ENCODE peak calls at places on chromosomes 4 and X, in nine cellular contexts. Y, K, B, O, V, G, F, W and H are unnamed samples.

GRCh38 chr4:15906024-15906443 is 32.5 kb downstream of the FGFBP1 start:
- DNase-seq in Y (no peak), K (no peak), B (peak; percentile 24), O (peak; percentile 14), V (no peak), G (no peak), F (no peak), W (peak; percentile 91), H (no peak)

GRCh38 chr4:183250831-183251230 is 69.2 kb downstream of the CLDN22 start:
- DNase-seq in Y (no peak), K (no peak), B (no peak), O (no peak), V (no peak), G (no peak), F (no peak), W (no peak), H (no peak)

GRCh38 chr4:174757736-174758135 is 71.3 kb downstream of the GLRA3 start:
- DNase-seq in Y (no peak), K (no peak), B (no peak), O (no peak), V (no peak), G (no peak), F (no peak), W (no peak), H (peak; percentile 7)

GRCh38 chr4:57131849-57132745 is 21.9 kb upstream of the IGFBP7 start:
- DNase-seq in Y (no peak), K (no peak), B (peak; percentile 15), O (peak; percentile 39), V (no peak), G (no peak), F (no peak), W (peak; percentile 3), H (no peak)

GRCh38 chrX:117607571-117607970 is 509.0 kb downstream of the KLHL13 start:
- DNase-seq in Y (no peak), K (no peak), B (no peak), O (no peak), V (no peak), G (no peak), F (no peak), W (no peak), H (no peak)

GRCh38 chrX:38975368-38975767 is 174.1 kb downstream of the MID1IP1 start:
- DNase-seq in Y (peak; percentile 57), K (no peak), B (no peak), O (peak; percentile 18), V (no peak), G (no peak), F (no peak), W (no peak), H (no peak)

GRCh38 chr4:25029479-25030282 is 1.1 kb downstream of the LGI2 start:
- DNase-seq in Y (no peak), K (peak; percentile 17), B (no peak), O (no peak), V (no peak), G (no peak), F (no peak), W (no peak), H (no peak)

GRCh38 chr4:4383085-4383484 is 3.8 kb upstream of the NSG1 start:
- DNase-seq in Y (no peak), K (no peak), B (no peak), O (no peak), V (no peak), G (no peak), F (no peak), W (no peak), H (no peak)

GRCh38 chr4:1630266-1630665 is 53.8 kb downstream of the FAM53A start:
- DNase-seq in Y (no peak), K (no peak), B (no peak), O (no peak), V (no peak), G (no peak), F (no peak), W (no peak), H (no peak)

GRCh38 chrX:9273744-9274143 is 191.1 kb upstream of the TBL1X start:
- DNase-seq in Y (no peak), K (no peak), B (no peak), O (no peak), V (no peak), G (no peak), F (no peak), W (no peak), H (no peak)

GRCh38 chrX:14013074-14013473 is 16.6 kb downstream of the GEMIN8 start:
- DNase-seq in Y (peak; percentile 42), K (no peak), B (no peak), O (no peak), V (peak; percentile 59), G (no peak), F (no peak), W (no peak), H (no peak)

GRCh38 chrX:1661048-1661921 is 46.4 kb downstream of the ASMT start:
- DNase-seq in Y (no peak), K (peak; percentile 92), B (no peak), O (no peak), V (no peak), G (peak; percentile 21), F (peak; percentile 79), W (no peak), H (peak; percentile 17)

GRCh38 chr4:123547167-123547817 is 150.7 kb downstream of the SPRY1 start:
- DNase-seq in Y (no peak), K (no peak), B (no peak), O (no peak), V (no peak), G (no peak), F (peak; percentile 22), W (peak; percentile 88), H (peak; percentile 67)

GRCh38 chr4:83646538-83646937 is 110.6 kb downstream of the GPAT3 start:
- DNase-seq in Y (no peak), K (no peak), B (peak; percentile 18), O (peak; percentile 14), V (no peak), G (no peak), F (no peak), W (no peak), H (no peak)

GRCh38 chr4:10623241-10623640 is 61.3 kb downstream of the CLNK start:
- DNase-seq in Y (peak; percentile 19), K (no peak), B (no peak), O (no peak), V (no peak), G (no peak), F (no peak), W (no peak), H (no peak)

GRCh38 chr4:10623862-10624261 is 60.7 kb downstream of the CLNK start:
- DNase-seq in Y (no peak), K (no peak), B (no peak), O (no peak), V (no peak), G (no peak), F (no peak), W (no peak), H (no peak)

GRCh38 chr4:10620935-10621488 is 63.6 kb downstream of the CLNK start:
- DNase-seq in Y (no peak), K (no peak), B (no peak), O (no peak), V (no peak), G (no peak), F (no peak), W (no peak), H (no peak)

GRCh38 chr4:10625130-10625529 is 59.4 kb downstream of the CLNK start:
- DNase-seq in Y (no peak), K (no peak), B (no peak), O (no peak), V (no peak), G (no peak), F (no peak), W (no peak), H (no peak)

GRCh38 chr4:10622728-10623127 is 61.8 kb downstream of the CLNK start:
- DNase-seq in Y (no peak), K (peak; percentile 60), B (peak; percentile 27), O (peak; percentile 39), V (no peak), G (no peak), F (no peak), W (no peak), H (no peak)
- TF ChIP-seq CTCF in Y (peak; percentile 27), K (peak; percentile 76), B (peak; percentile 51), O (peak; percentile 54), V (no peak), G (no peak), F (no peak), W (no peak), H (no peak)

DNA sequence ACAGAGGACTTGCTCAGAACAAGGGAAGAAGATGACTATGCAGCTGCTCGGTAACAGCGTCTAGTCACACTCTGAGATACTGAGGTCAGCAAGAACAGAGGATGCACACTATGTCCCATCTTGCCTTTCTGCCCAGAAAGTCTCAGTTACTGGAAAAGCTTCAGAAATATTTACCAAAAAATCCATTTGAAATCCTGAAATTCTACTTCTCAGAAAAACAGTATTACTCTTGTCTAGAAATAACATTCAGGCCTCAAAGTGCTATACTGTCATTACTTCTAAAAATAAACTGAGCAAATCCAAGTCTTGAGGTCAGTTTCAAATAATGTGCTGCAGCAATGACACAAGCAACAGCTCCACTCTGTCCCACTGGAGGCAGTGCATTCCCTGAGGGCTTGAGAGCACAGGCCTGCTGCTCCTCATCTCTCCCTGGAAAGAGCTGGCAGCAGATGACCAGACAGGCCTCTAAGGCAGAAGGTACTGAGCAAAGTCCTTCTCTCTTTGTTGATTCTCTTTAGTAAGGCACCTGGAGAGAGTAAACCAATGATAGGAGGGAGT is 76.9 kb downstream of the CAMK2D start:
- DNase-seq in Y (peak; percentile 56), K (no peak), B (peak; percentile 75), O (peak; percentile 52), V (peak; percentile 27), G (peak; percentile 86), F (peak; percentile 73), W (no peak), H (no peak)
- TF ChIP-seq CTCF in Y (peak; percentile 53), K (peak; percentile 12), B (peak; percentile 18), O (peak; percentile 41), V (peak; percentile 45), G (peak; percentile 37), F (no peak), W (no peak), H (no peak)

DNA sequence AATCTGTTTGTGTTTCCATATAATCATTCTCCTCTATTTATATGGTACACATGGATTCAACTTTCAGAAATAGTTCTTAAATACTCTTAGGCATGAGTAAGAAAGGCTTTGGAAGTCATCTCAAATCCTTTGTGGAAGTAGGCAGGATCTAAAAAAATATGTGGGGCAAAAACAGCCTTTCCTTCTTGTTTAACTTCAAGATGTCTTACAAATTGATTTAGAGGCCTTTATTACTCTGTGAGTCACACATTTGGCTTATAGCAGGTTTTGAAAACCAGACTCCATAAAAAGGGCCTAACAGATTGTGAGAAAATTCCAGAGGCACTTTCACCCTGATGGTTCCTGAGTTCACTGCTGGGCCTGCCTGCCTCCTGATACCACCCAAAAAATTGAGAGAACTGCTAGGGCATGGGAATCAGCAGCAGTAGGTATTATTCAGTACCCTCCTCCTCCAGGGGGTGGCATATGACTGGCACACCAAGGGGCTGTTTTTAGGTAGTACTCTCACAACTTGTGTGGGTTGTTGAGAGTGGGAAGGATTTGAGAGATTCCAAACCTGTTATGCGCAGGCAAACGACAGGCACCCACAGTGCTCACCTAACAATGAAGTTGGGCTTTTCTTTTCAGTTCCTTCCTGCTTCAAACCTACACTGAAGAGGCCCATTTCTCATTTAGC is 162.7 kb upstream of the MBNL3 start:
- DNase-seq in Y (peak; percentile 5), K (no peak), B (no peak), O (no peak), V (peak; percentile 38), G (no peak), F (no peak), W (peak; percentile 2), H (no peak)
- TF ChIP-seq CTCF in Y (no peak), K (no peak), B (peak; percentile 3), O (no peak), V (no peak), G (no peak), F (no peak), W (no peak), H (peak; percentile 20)

GRCh38 chr4:67549123-67549522 is 3.8 kb upstream of the CENPC start:
- DNase-seq in Y (peak; percentile 46), K (peak; percentile 26), B (peak; percentile 40), O (peak; percentile 62), V (no peak), G (no peak), F (no peak), W (no peak), H (no peak)
- TF ChIP-seq CTCF in Y (peak; percentile 33), K (peak; percentile 65), B (peak; percentile 12), O (peak; percentile 47), V (peak; percentile 9), G (no peak), F (no peak), W (no peak), H (no peak)